ENCODE peak calls at places on chromosomes 7 and 10, in eight cellular contexts. H, B, D, J, W, R, T and E are unnamed samples.

GRCh38 chr10:72298774-72299519 is 25.2 kb downstream of the DDIT4 start:
- DNase-seq in H (no peak), R (no peak), W (no peak), D (no peak), J (no peak), B (no peak), T (no peak), E (no peak)

GRCh38 chr7:99380823-99381663 is 6.5 kb downstream of the ARPC1B start:
- DNase-seq in T (peak; percentile 41), R (no peak), D (no peak), B (no peak), H (no peak), W (no peak), J (no peak), E (peak; percentile 59)

GRCh38 chr7:80508440-80508839 is 3.4 kb downstream of the GNAT3 start:
- DNase-seq in R (no peak), W (peak; percentile 25), J (no peak), T (peak; percentile 26), H (no peak), D (peak; percentile 5), B (no peak), E (no peak)

GRCh38 chr7:13751771-13752170 is 237.7 kb downstream of the ETV1 start:
- DNase-seq in D (no peak), W (no peak), H (no peak), R (no peak), J (no peak), B (no peak), T (no peak), E (no peak)

GRCh38 chr10:112146799-112147198 is 36.8 kb downstream of the GPAM start:
- DNase-seq in D (no peak), J (no peak), R (no peak), T (no peak), B (no peak), H (no peak), W (no peak), E (no peak)

GRCh38 chr10:24871006-24871405 is 81.4 kb downstream of the PRTFDC1 start:
- DNase-seq in J (no peak), D (no peak), H (no peak), R (no peak), T (no peak), B (no peak), W (no peak), E (no peak)

GRCh38 chr10:14360951-14361350 is 30.2 kb upstream of the FRMD4A start:
- DNase-seq in J (no peak), T (no peak), H (no peak), D (no peak), R (no peak), B (no peak), W (peak; percentile 34), E (no peak)

GRCh38 chr10:28190192-28190591 is 112.7 kb downstream of the MPP7 start:
- DNase-seq in J (no peak), R (no peak), B (no peak), H (no peak), D (no peak), W (no peak), T (no peak), E (no peak)

GRCh38 chr10:21572578-21572977 is 38.5 kb downstream of the MLLT10 start:
- DNase-seq in H (no peak), T (peak; percentile 57), J (no peak), W (peak; percentile 57), R (no peak), D (peak; percentile 42), B (no peak), E (no peak)

GRCh38 chr10:125201108-125201524 is 40.8 kb upstream of the CTBP2 start:
- DNase-seq in T (peak; percentile 42), D (peak; percentile 67), J (peak; percentile 70), B (peak; percentile 49), R (no peak), H (peak; percentile 53), W (peak; percentile 75), E (no peak)

GRCh38 chr7:40802497-40802896 is 667.7 kb downstream of the SUGCT start:
- DNase-seq in H (no peak), R (no peak), B (no peak), D (no peak), W (no peak), T (no peak), J (no peak), E (no peak)

GRCh38 chr10:85851300-85851699 is 515.3 kb downstream of the GRID1 start:
- DNase-seq in W (peak; percentile 82), R (no peak), B (peak; percentile 25), J (no peak), H (no peak), T (peak; percentile 6), D (peak; percentile 75), E (peak; percentile 48)

GRCh38 chr7:25359471-25360059 is 131.3 kb upstream of the NPVF start:
- DNase-seq in R (peak; percentile 4), J (no peak), D (no peak), T (peak; percentile 5), H (peak; percentile 37), W (no peak), B (peak; percentile 43), E (no peak)

GRCh38 chr7:140229591-140230516 is 53.1 kb upstream of the KDM7A start:
- DNase-seq in D (no peak), B (no peak), W (no peak), R (peak; percentile 59), J (no peak), H (peak; percentile 31), T (no peak), E (no peak)

DNA sequence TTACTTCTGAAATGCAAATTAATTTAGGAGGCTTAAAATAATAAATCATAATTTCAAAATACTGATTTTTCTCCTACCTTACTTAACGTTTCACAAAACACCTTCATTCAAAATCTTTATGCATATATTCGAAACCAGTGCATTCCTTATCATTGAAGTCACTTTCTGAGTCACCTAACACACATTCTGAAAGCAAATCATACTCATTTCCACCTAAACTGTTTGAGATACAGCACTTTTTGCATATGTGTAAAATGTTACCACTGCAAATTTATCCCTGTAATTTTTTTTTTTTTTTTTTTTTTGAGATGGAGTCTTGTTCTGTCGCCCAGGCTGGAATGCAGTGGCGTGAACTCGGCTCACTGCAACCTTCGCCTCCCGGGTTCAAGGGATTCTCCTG is 15.7 kb downstream of the PPP3CB start:
- DNase-seq in D (peak; percentile 74), J (no peak), T (peak; percentile 75), H (peak; percentile 55), W (peak; percentile 81), B (no peak), R (no peak), E (no peak)
- H3K36me3 ChIP-seq in D (peaks cover 20% of the 10 kb centered on the region), J (peaks cover 13% of the 10 kb centered on the region), T (peaks cover 46% of the 10 kb centered on the region), H (no peaks in the 10 kb centered on the region), W (peaks cover 2% of the 10 kb centered on the region), B (no peaks in the 10 kb centered on the region), R (peaks cover 12% of the 10 kb centered on the region), E (peaks cover 30% of the 10 kb centered on the region)

GRCh38 chr10:119174109-119174508 is 4.5 kb downstream of the PRDX3 start:
- DNase-seq in J (no peak), B (no peak), T (no peak), H (peak; percentile 40), D (no peak), R (no peak), W (no peak), E (no peak)
- H3K79me2 ChIP-seq in J (peaks cover 26% of the 10 kb centered on the region), B (peaks cover 44% of the 10 kb centered on the region), T (peaks cover 63% of the 10 kb centered on the region), H (peaks cover 28% of the 10 kb centered on the region), D (peaks cover 56% of the 10 kb centered on the region), R (peaks cover 54% of the 10 kb centered on the region), W (peaks cover 40% of the 10 kb centered on the region), E (peaks cover 50% of the 10 kb centered on the region)

DNA sequence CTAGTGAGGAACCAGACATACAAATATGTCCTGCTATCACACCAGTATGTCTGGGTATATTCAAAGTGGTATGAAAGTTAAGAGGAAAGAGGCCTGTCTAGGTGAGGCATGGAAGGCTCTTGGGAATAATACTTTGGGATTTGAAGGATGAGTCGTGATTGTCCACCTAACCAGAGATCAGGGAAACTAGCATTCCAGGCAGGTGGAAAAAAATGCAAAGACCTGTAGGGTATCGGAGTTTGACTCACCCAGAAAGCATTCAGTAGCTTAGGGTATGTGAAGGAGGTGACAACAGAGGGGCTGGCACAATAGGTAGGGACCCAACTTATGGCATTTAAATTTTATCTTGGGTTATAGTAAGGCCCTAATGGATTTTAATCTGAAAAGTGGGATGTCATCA is 950 bp upstream of the GCC1 start:
- DNase-seq in J (no peak), B (no peak), R (no peak), W (no peak), H (peak; percentile 81), D (no peak), T (no peak), E (no peak)
- H3K4me3 ChIP-seq in J (no peak overlapping the region), B (no peak overlapping the region), R (no peak overlapping the region), W (no peak overlapping the region), H (no peak overlapping the region), D (no peak overlapping the region), T (no peak overlapping the region), E (no peak overlapping the region)

GRCh38 chr10:119670717-119671116 is 19.5 kb downstream of the BAG3 start:
- DNase-seq in B (no peak), W (peak; percentile 66), R (no peak), D (no peak), J (no peak), H (no peak), T (peak; percentile 81), E (no peak)
- H3K36me3 ChIP-seq in B (peaks cover 4% of the 10 kb centered on the region), W (peaks cover 27% of the 10 kb centered on the region), R (no peaks in the 10 kb centered on the region), D (peaks cover 34% of the 10 kb centered on the region), J (peaks cover 30% of the 10 kb centered on the region), H (peaks cover 1% of the 10 kb centered on the region), T (peaks cover 16% of the 10 kb centered on the region), E (no peaks in the 10 kb centered on the region)

DNA sequence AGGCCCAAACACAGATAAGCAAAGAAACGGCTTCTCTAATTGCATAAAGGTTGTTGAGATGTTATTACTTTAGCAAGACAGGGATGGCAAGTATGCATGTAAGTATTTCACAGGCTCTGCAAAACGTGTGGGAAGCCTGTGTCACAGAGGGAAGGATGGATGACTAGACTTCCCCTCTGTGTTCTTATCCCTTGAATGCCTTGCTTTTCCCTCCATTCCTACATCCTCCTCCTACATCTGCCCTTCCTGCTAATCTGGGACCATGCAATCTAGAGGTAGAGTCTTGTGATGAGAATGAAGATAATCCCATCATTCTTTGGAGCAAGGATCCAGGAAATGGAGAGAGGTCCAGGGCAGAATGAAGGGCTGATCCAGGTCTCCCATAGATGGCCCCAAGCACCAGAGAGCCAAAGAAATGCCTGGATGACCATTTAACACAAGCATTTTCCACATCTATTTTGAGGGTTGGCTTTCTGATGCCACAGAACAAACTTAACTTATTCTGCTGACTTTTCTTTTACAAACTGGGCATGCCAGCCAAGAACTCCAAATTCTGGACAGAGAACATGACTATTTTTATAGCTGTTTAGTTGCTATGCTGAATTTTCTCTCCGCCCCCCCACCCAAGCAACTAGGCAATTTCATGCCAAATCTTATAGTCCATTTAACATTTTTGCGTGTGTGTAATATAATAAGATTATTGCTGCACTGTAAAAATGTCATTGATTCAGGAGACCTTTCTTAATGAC is 48.1 kb downstream of the NRP1 start:
- DNase-seq in B (no peak), D (no peak), W (no peak), H (no peak), J (no peak), T (peak; percentile 48), R (no peak), E (no peak)
- H3K79me2 ChIP-seq in B (peaks cover 69% of the 10 kb centered on the region), D (peaks cover 96% of the 10 kb centered on the region), W (peaks cover 98% of the 10 kb centered on the region), H (no peaks in the 10 kb centered on the region), J (peaks cover 76% of the 10 kb centered on the region), T (peaks cover 97% of the 10 kb centered on the region), R (no peaks in the 10 kb centered on the region), E (no peaks in the 10 kb centered on the region)

GRCh38 chr10:131245475-131246059 is 66.0 kb downstream of the TCERG1L start:
- DNase-seq in T (no peak), B (no peak), H (no peak), W (no peak), R (no peak), D (no peak), J (no peak), E (no peak)
- H3K4me3 ChIP-seq in T (no peak overlapping the region), B (no peak overlapping the region), H (no peak overlapping the region), W (no peak overlapping the region), R (no peak overlapping the region), D (no peak overlapping the region), J (no peak overlapping the region), E (no peak overlapping the region)

GRCh38 chr7:4764402-4765007 is 10.9 kb upstream of the AP5Z1 start:
- DNase-seq in R (no peak), J (no peak), B (no peak), W (no peak), T (no peak), D (no peak), H (no peak), E (no peak)
- H3K36me3 ChIP-seq in R (no peaks in the 10 kb centered on the region), J (no peaks in the 10 kb centered on the region), B (no peaks in the 10 kb centered on the region), W (peaks cover 31% of the 10 kb centered on the region), T (peaks cover 14% of the 10 kb centered on the region), D (peaks cover 15% of the 10 kb centered on the region), H (no peaks in the 10 kb centered on the region), E (no peaks in the 10 kb centered on the region)